ENCODE peak calls at places on chromosomes 2 and 18, in six cellular contexts. M is colonic mucosa, T is stomach, P is A549, X is AG10803, W is HTR-8/SVneo. L is an unnamed sample.
A peak's percentile ranks its signal among the peaks of the same experiment; 100 is the strongest.

GRCh38 chr2:199471443-199472057 is 13.8 kb upstream of the SATB2 start:
- DNase-seq in M (peak; percentile 82), T (peak; percentile 63), P (peak; percentile 71), X (peak; percentile 63), W (no peak), L (no peak)

GRCh38 chr2:224958466-224958857 is 83.8 kb downstream of the DOCK10 start:
- DNase-seq in M (no peak), T (no peak), P (no peak), X (peak; percentile 93), W (no peak), L (no peak)

GRCh38 chr2:140863713-140864112 is 1267.1 kb downstream of the LRP1B start:
- DNase-seq in M (no peak), T (no peak), P (peak; percentile 74), X (peak; percentile 51), W (peak; percentile 5), L (no peak)

GRCh38 chr2:66252002-66252545 is 182.9 kb upstream of the MEIS1 start:
- DNase-seq in M (no peak), T (no peak), P (no peak), X (no peak), W (no peak), L (no peak)

GRCh38 chr2:66582975-66583842 is 148.3 kb downstream of the MEIS1 start:
- DNase-seq in M (no peak), T (no peak), P (no peak), X (peak; percentile 16), W (no peak), L (no peak)

GRCh38 chr18:62018034-62018760 is 125.4 kb upstream of the RNF152 start:
- DNase-seq in M (peak; percentile 31), T (no peak), P (no peak), X (peak; percentile 97), W (no peak), L (no peak)

GRCh38 chr2:231057590-231057989 is 923 bp downstream of the PSMD1 start:
- DNase-seq in M (no peak), T (no peak), P (no peak), X (peak; percentile 13), W (no peak), L (no peak)

GRCh38 chr18:35042389-35043066 is 1.3 kb downstream of the MAPRE2 start:
- DNase-seq in M (no peak), T (no peak), P (no peak), X (no peak), W (no peak), L (no peak)

GRCh38 chr2:54459037-54459441 is 2.9 kb downstream of the SPTBN1 start:
- DNase-seq in M (no peak), T (no peak), P (peak; percentile 32), X (peak; percentile 78), W (no peak), L (no peak)

GRCh38 chr2:41963661-41964525 is 83.9 kb upstream of the PKDCC start:
- DNase-seq in M (peak; percentile 94), T (no peak), P (peak; percentile 77), X (peak; percentile 89), W (peak; percentile 55), L (no peak)

GRCh38 chr2:128172191-128172590 is 81.2 kb downstream of the UGGT1 start:
- DNase-seq in M (no peak), T (no peak), P (peak; percentile 35), X (peak; percentile 12), W (peak; percentile 10), L (no peak)

GRCh38 chr2:234954551-234954992 is 2.8 kb downstream of the SH3BP4 start:
- DNase-seq in M (no peak), T (no peak), P (no peak), X (peak; percentile 36), W (no peak), L (no peak)

GRCh38 chr2:120907822-120908221 is 172.2 kb downstream of the GLI2 start:
- DNase-seq in M (no peak), T (no peak), P (peak; percentile 53), X (no peak), W (no peak), L (no peak)

GRCh38 chr2:191386938-191387536 is 141.8 kb downstream of the MYO1B start:
- DNase-seq in M (no peak), T (no peak), P (no peak), X (peak; percentile 88), W (peak; percentile 35), L (no peak)

GRCh38 chr2:239507576-239508258 is 106.9 kb upstream of the HDAC4 start:
- DNase-seq in M (no peak), T (no peak), P (no peak), X (no peak), W (no peak), L (no peak)

GRCh38 chr2:29110916-29111315 is 4.3 kb upstream of the CLIP4 start:
- DNase-seq in M (no peak), T (no peak), P (no peak), X (no peak), W (no peak), L (no peak)

GRCh38 chr18:64116806-64117205 is 32.1 kb downstream of the LINC00305 start:
- DNase-seq in M (no peak), T (no peak), P (no peak), X (no peak), W (no peak), L (no peak)

GRCh38 chr2:54569745-54570296 is 113.7 kb downstream of the SPTBN1 start:
- DNase-seq in M (peak; percentile 85), T (peak; percentile 60), P (no peak), X (no peak), W (no peak), L (no peak)

GRCh38 chr2:195051401-195051800 is 605.6 kb upstream of the SLC39A10 start:
- DNase-seq in M (no peak), T (no peak), P (no peak), X (no peak), W (no peak), L (no peak)

GRCh38 chr2:8566788-8567468 is 114.9 kb upstream of the ID2 start:
- DNase-seq in M (peak; percentile 21), T (no peak), P (no peak), X (no peak), W (no peak), L (no peak)

GRCh38 chr18:36085195-36085594 is 17.8 kb upstream of the RPRD1A start:
- DNase-seq in M (no peak), T (no peak), P (no peak), X (no peak), W (no peak), L (no peak)

GRCh38 chr2:170155022-170155722 is 22.8 kb upstream of the MYO3B start:
- DNase-seq in M (no peak), T (no peak), P (peak; percentile 42), X (peak; percentile 40), W (no peak), L (no peak)